ENCODE peak calls at places on chromosomes 1 and 21, in eight cellular contexts. M is BJ; C is fibroblast of the aortic adventitia; K is CD8-positive, alpha-beta T cell; A is sigmoid colon; G is fibroblast of villous mesenchyme; Y is kidney; I is right atrium auricular region. F is an unnamed sample.

GRCh38 chr1:178931843-178932551 is 61.1 kb upstream of the ANGPTL1 start:
- DNase-seq in A (peak), K (no peak), C (peak), I (peak), Y (peak), G (peak), M (no peak), F (no peak)

GRCh38 chr1:53369034-53369750 is 41.3 kb upstream of the LRP8 start:
- DNase-seq in K (peak), I (no peak), M (no peak), Y (peak), G (no peak), C (no peak), A (no peak), F (no peak)

GRCh38 chr1:243447342-243447741 is 191.5 kb downstream of the SDCCAG8 start:
- DNase-seq in A (no peak), K (no peak), Y (no peak), C (peak), M (peak), G (peak), I (no peak), F (peak)

GRCh38 chr1:101264699-101265098 is 27.9 kb downstream of the S1PR1 start:
- DNase-seq in C (peak), K (no peak), M (no peak), Y (no peak), A (no peak), I (no peak), G (no peak), F (no peak)

GRCh38 chr1:155651861-155652661 is 36.5 kb downstream of the YY1AP1 start:
- DNase-seq in Y (no peak), A (no peak), I (no peak), C (no peak), M (no peak), K (no peak), G (no peak), F (no peak)

GRCh38 chr1:150194381-150195031 is 41.4 kb downstream of the ANP32E start:
- DNase-seq in C (peak), Y (no peak), G (peak), M (no peak), K (no peak), A (no peak), I (no peak), F (peak)

GRCh38 chr1:224264321-224264720 is 65.7 kb downstream of the NVL start:
- DNase-seq in I (no peak), C (no peak), G (no peak), K (no peak), M (no peak), Y (no peak), A (no peak), F (no peak)

GRCh38 chr1:14113841-14114567 is 414.0 kb downstream of the PRDM2 start:
- DNase-seq in Y (no peak), K (no peak), A (peak), M (no peak), G (peak), I (peak), C (peak), F (peak)

GRCh38 chr1:201709564-201710295 is 119.2 kb upstream of the IPO9 start:
- DNase-seq in G (peak), M (no peak), K (peak), Y (peak), C (peak), I (peak), A (peak), F (no peak)

GRCh38 chr1:68213843-68214242 is 18.5 kb downstream of the WLS start:
- DNase-seq in I (peak), K (no peak), G (peak), C (peak), A (peak), Y (peak), M (no peak), F (no peak)

GRCh38 chr1:243818978-243819377 is 31.1 kb downstream of the AKT3 start:
- DNase-seq in Y (peak), A (no peak), C (no peak), K (no peak), I (no peak), G (no peak), M (no peak), F (no peak)

GRCh38 chr1:27951396-27951795 is 8.4 kb upstream of the XKR8 start:
- DNase-seq in I (no peak), A (no peak), K (no peak), Y (no peak), M (no peak), G (no peak), C (no peak), F (no peak)

GRCh38 chr1:29222686-29223085 is 8.0 kb downstream of the MECR start:
- DNase-seq in K (no peak), A (no peak), C (no peak), Y (no peak), I (no peak), G (no peak), M (no peak), F (no peak)

GRCh38 chr1:27618341-27619067 is 14.6 kb upstream of the AHDC1 start:
- DNase-seq in Y (no peak), K (peak), C (no peak), M (no peak), I (no peak), A (no peak), G (no peak), F (no peak)

GRCh38 chr1:201637282-201638076 is 98.6 kb downstream of the NAV1 start:
- DNase-seq in G (peak), Y (peak), C (peak), K (no peak), M (peak), A (no peak), I (no peak), F (no peak)

GRCh38 chr21:43785134-43785533 is 4.2 kb upstream of the RRP1 start:
- DNase-seq in A (no peak), G (no peak), Y (no peak), I (no peak), M (no peak), C (no peak), K (no peak), F (no peak)

GRCh38 chr1:7616953-7617352 is 154.1 kb upstream of the VAMP3 start:
- DNase-seq in Y (no peak), G (no peak), K (no peak), M (no peak), A (peak), I (no peak), C (no peak), F (no peak)

GRCh38 chr1:170711682-170712081 is 47.8 kb downstream of the PRRX1 start:
- DNase-seq in C (peak), I (no peak), M (peak), Y (no peak), A (no peak), G (peak), K (no peak), F (no peak)

GRCh38 chr1:206112600-206113301 is 4.4 kb downstream of the AVPR1B start:
- DNase-seq in M (no peak), G (no peak), A (no peak), C (no peak), I (peak), K (no peak), Y (peak), F (no peak)

GRCh38 chr1:184708084-184708676 is 46.5 kb downstream of the EDEM3 start:
- DNase-seq in I (no peak), Y (no peak), G (no peak), A (no peak), M (no peak), C (no peak), K (no peak), F (no peak)

GRCh38 chr1:151756291-151756690 is 7.0 kb downstream of the MRPL9 start:
- DNase-seq in C (peak), I (no peak), Y (no peak), G (peak), K (no peak), M (no peak), A (no peak), F (no peak)

GRCh38 chr1:184910596-184910995 is 63.7 kb downstream of the NIBAN1 start:
- DNase-seq in Y (no peak), K (no peak), C (peak), A (peak), I (peak), M (no peak), G (peak), F (peak)

GRCh38 chr1:110383311-110383990 is 7.4 kb downstream of the SLC16A4 start:
- DNase-seq in I (no peak), C (peak), A (no peak), G (peak), Y (no peak), M (no peak), K (no peak), F (peak)

GRCh38 chr1:147177611-147178370 is 5.5 kb upstream of the PRKAB2 start:
- DNase-seq in C (peak), G (peak), K (no peak), A (no peak), M (no peak), I (no peak), Y (peak), F (no peak)

GRCh38 chr1:204341380-204341779 is 18.3 kb downstream of the PLEKHA6 start:
- DNase-seq in Y (no peak), M (no peak), K (no peak), G (peak), C (peak), I (no peak), A (no peak), F (no peak)

GRCh38 chr21:41216486-41216885 is 48.5 kb downstream of the BACE2 start:
- DNase-seq in G (no peak), A (no peak), I (no peak), M (no peak), Y (no peak), C (no peak), K (no peak), F (no peak)

GRCh38 chr1:20100632-20101355 is 18.5 kb downstream of the PLA2G2D start:
- DNase-seq in A (peak), K (no peak), I (no peak), G (peak), Y (no peak), C (peak), M (no peak), F (peak)

GRCh38 chr1:43688594-43689000 is 18.7 kb upstream of the ST3GAL3 start:
- DNase-seq in G (peak), A (no peak), K (no peak), C (peak), Y (no peak), I (no peak), M (no peak), F (peak)

GRCh38 chr1:181514298-181515290 is 31.3 kb downstream of the CACNA1E start:
- DNase-seq in Y (no peak), A (no peak), K (no peak), C (no peak), M (no peak), G (no peak), I (no peak), F (no peak)

GRCh38 chr1:244969355-244970235 is 105.3 kb upstream of the HNRNPU start:
- DNase-seq in C (peak), G (peak), K (peak), I (peak), M (peak), A (peak), Y (peak), F (peak)

GRCh38 chr1:242824435-242824834 is 299.9 kb upstream of the PLD5 start:
- DNase-seq in K (no peak), I (no peak), G (no peak), M (no peak), C (peak), Y (no peak), A (no peak), F (no peak)

GRCh38 chr1:14987829-14988603 is 165.5 kb upstream of the TMEM51 start:
- DNase-seq in I (peak), G (peak), Y (no peak), A (peak), M (no peak), K (no peak), C (peak), F (no peak)

DNA sequence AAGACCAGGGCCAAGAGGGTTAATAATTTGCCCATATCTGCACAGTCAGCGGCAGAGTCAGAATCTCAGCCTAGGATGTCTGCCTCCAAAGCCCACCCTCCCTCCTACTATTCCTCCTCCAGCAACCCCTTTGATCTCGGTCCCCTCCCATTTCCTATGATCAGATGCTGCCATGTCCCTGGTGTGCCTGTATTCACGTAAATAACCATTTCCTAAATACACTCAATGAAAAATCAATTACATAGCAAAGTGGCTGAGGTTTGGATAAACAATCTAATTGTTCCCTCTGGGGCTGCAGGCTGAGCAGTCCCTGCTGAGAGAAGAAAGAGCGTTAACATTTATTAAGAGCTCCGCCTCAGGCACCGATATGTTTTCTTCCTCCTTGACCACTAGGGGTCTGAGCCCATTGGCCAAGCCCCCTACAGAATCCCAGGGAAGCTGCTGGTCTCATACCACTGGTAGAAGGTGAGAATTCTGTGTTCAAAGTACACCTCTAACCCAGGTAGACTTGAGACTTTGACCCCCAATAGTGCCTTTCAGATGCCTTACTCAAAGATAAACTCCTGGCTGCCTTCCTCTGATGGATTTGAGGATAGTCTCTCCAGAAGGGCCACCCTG is 34.0 kb upstream of the CAMK1G start:
- DNase-seq in C (no peak), A (no peak), Y (no peak), I (no peak), K (no peak), G (no peak), M (no peak), F (no peak)
- TF ChIP-seq CTCF in C (no peak), A (no peak), Y (no peak), I (no peak), K (no peak), G (peak), M (no peak), F (no peak)

GRCh38 chr1:26375081-26375480 is 2.5 kb upstream of the ZNF683 start:
- DNase-seq in G (no peak), A (no peak), K (no peak), C (no peak), I (no peak), Y (no peak), M (no peak), F (no peak)

GRCh38 chr1:26378088-26378878 is 5.7 kb upstream of the ZNF683 start:
- DNase-seq in I (no peak), M (peak), G (peak), A (peak), K (peak), Y (peak), C (peak), F (peak)

GRCh38 chr1:26373789-26374188 is 1.2 kb upstream of the ZNF683 start:
- DNase-seq in C (peak), K (no peak), I (no peak), A (no peak), G (no peak), Y (no peak), M (no peak), F (no peak)

GRCh38 chr1:26376050-26376449 is 3.5 kb upstream of the ZNF683 start:
- DNase-seq in C (no peak), I (no peak), M (no peak), G (no peak), K (no peak), A (no peak), Y (peak), F (no peak)

GRCh38 chr1:26378879-26379251 is 6.3 kb upstream of the ZNF683 start:
- DNase-seq in I (no peak), Y (peak), G (no peak), C (no peak), A (no peak), M (no peak), K (no peak), F (no peak)
- H3K4me3 ChIP-seq in I (no peak), Y (no peak), G (no peak), C (no peak), A (no peak), M (no peak), K (no peak), F (no peak)

GRCh38 chr1:18955442-18956188 is 861 bp downstream of the IFFO2 start:
- DNase-seq in C (no peak), A (no peak), I (no peak), G (no peak), Y (peak), K (peak), M (no peak), F (no peak)
- TF ChIP-seq CTCF in C (peak), A (no peak), I (no peak), G (no peak), Y (peak), K (no peak), M (no peak), F (no peak)

GRCh38 chr1:192555399-192555798 is 20.2 kb upstream of the RGS1 start:
- DNase-seq in Y (no peak), I (no peak), C (no peak), G (no peak), K (no peak), A (no peak), M (no peak), F (no peak)
- H3K4me3 ChIP-seq in Y (no peak), I (no peak), C (no peak), G (no peak), K (no peak), A (no peak), M (no peak), F (no peak)

F was measured in AG09309.